ENCODE peak calls at places on chromosomes 6 and 20, in eight cellular contexts. Z is activated CD4-positive, alpha-beta T cell treated with anti-CD3 and anti-CD28 coated beads, Interleukin-2, amount 10 ng/mL, durations not matched to agents 7 days and 5 days; G is memory B cell; H is kidney; L is cardiac fibroblast; C is neural progenitor cell; J is hypothalamus; I is GDM1. Y is an unnamed sample.

GRCh38 chr20:8790442-8791074 is 278.3 kb upstream of the PLCB4 start:
- DNase-seq in Z (peak), G (no peak), H (no peak), L (peak), C (peak), J (no peak), I (no peak), Y (peak)

GRCh38 chr6:72522735-72523141 is 99.1 kb upstream of the KCNQ5 start:
- DNase-seq in Z (no peak), G (no peak), H (no peak), L (no peak), C (peak), J (no peak), I (no peak), Y (peak)

GRCh38 chr6:118382126-118382525 is 166.0 kb upstream of the PLN start:
- DNase-seq in Z (no peak), G (no peak), H (no peak), L (no peak), C (no peak), J (no peak), I (no peak), Y (no peak)

GRCh38 chr6:117338567-117338966 is 73.2 kb downstream of the VGLL2 start:
- DNase-seq in Z (no peak), G (no peak), H (no peak), L (no peak), C (no peak), J (no peak), I (no peak), Y (no peak)

GRCh38 chr6:52724041-52724405 is 39.3 kb downstream of the GSTA2 start:
- DNase-seq in Z (no peak), G (no peak), H (no peak), L (peak), C (no peak), J (no peak), I (no peak), Y (no peak)

GRCh38 chr6:147382945-147383554 is 125.4 kb upstream of the SAMD5 start:
- DNase-seq in Z (no peak), G (no peak), H (no peak), L (peak), C (peak), J (no peak), I (no peak), Y (no peak)

GRCh38 chr6:43703512-43704429 is 16.2 kb upstream of the MRPS18A start:
- DNase-seq in Z (no peak), G (no peak), H (no peak), L (no peak), C (no peak), J (no peak), I (no peak), Y (no peak)

GRCh38 chr20:6976535-6976934 is 209.0 kb downstream of the BMP2 start:
- DNase-seq in Z (no peak), G (no peak), H (no peak), L (peak), C (no peak), J (no peak), I (no peak), Y (no peak)

GRCh38 chr20:62736026-62736406 is 27.4 kb downstream of the NTSR1 start:
- DNase-seq in Z (no peak), G (no peak), H (peak), L (no peak), C (no peak), J (no peak), I (no peak), Y (no peak)

GRCh38 chr6:122361314-122361979 is 38.0 kb upstream of the HSF2 start:
- DNase-seq in Z (no peak), G (no peak), H (no peak), L (no peak), C (peak), J (no peak), I (no peak), Y (peak)

GRCh38 chr6:128487055-128487454 is 33.3 kb downstream of the PTPRK start:
- DNase-seq in Z (no peak), G (no peak), H (no peak), L (no peak), C (no peak), J (no peak), I (no peak), Y (peak)

GRCh38 chr6:84332139-84333034 is 104.9 kb upstream of the CEP162 start:
- DNase-seq in Z (no peak), G (no peak), H (no peak), L (no peak), C (no peak), J (no peak), I (no peak), Y (no peak)

Y was measured in WTC11.